ENCODE peak calls at places on chromosome 12, in eight cellular contexts. One of them, this sample, is unnamed.
A peak's percentile ranks its signal among the peaks of the same experiment; 100 is the strongest.

GRCh38 chr12:92977326-92977725 is 48.2 kb upstream of the EEA1 start:
- DNase-seq in right lobe of liver: no peak
- DNase-seq in stomach: no peak
- DNase-seq in IMR-90: no peak
- DNase-seq in transverse colon: no peak
- DNase-seq in sigmoid colon: no peak
- DNase-seq in HCT116: no peak
- DNase-seq in heart left ventricle: no peak
- DNase-seq in this sample: no peak

GRCh38 chr12:46357438-46358324 is 14.9 kb downstream of the SLC38A2 start:
- DNase-seq in right lobe of liver: no peak
- DNase-seq in stomach: no peak
- DNase-seq in IMR-90: peak; percentile 93
- DNase-seq in transverse colon: no peak
- DNase-seq in sigmoid colon: no peak
- DNase-seq in HCT116: peak; percentile 84
- DNase-seq in heart left ventricle: no peak
- DNase-seq in this sample: no peak

GRCh38 chr12:109967383-109968031 is 28.7 kb downstream of the GIT2 start:
- DNase-seq in right lobe of liver: peak; percentile 48
- DNase-seq in stomach: no peak
- DNase-seq in IMR-90: no peak
- DNase-seq in transverse colon: no peak
- DNase-seq in sigmoid colon: no peak
- DNase-seq in HCT116: no peak
- DNase-seq in heart left ventricle: no peak
- DNase-seq in this sample: no peak

GRCh38 chr12:80038062-80038560 is 61.2 kb upstream of the OTOGL start:
- DNase-seq in right lobe of liver: no peak
- DNase-seq in stomach: no peak
- DNase-seq in IMR-90: peak; percentile 16
- DNase-seq in transverse colon: no peak
- DNase-seq in sigmoid colon: no peak
- DNase-seq in HCT116: no peak
- DNase-seq in heart left ventricle: no peak
- DNase-seq in this sample: no peak

GRCh38 chr12:119748512-119748911 is 80.6 kb downstream of the PRKAB1 start:
- DNase-seq in right lobe of liver: no peak
- DNase-seq in stomach: no peak
- DNase-seq in IMR-90: no peak
- DNase-seq in transverse colon: no peak
- DNase-seq in sigmoid colon: no peak
- DNase-seq in HCT116: no peak
- DNase-seq in heart left ventricle: no peak
- DNase-seq in this sample: no peak

GRCh38 chr12:52676163-52676562 is 4.0 kb downstream of the KRT1 start:
- DNase-seq in right lobe of liver: no peak
- DNase-seq in stomach: no peak
- DNase-seq in IMR-90: no peak
- DNase-seq in transverse colon: no peak
- DNase-seq in sigmoid colon: no peak
- DNase-seq in HCT116: no peak
- DNase-seq in heart left ventricle: no peak
- DNase-seq in this sample: no peak

GRCh38 chr12:4849024-4849594 is 60.6 kb upstream of the KCNA1 start:
- DNase-seq in right lobe of liver: no peak
- DNase-seq in stomach: no peak
- DNase-seq in IMR-90: peak; percentile 48
- DNase-seq in transverse colon: no peak
- DNase-seq in sigmoid colon: no peak
- DNase-seq in HCT116: no peak
- DNase-seq in heart left ventricle: no peak
- DNase-seq in this sample: peak; percentile 21

GRCh38 chr12:99916555-99916954 is 68.2 kb downstream of the ANKS1B start:
- DNase-seq in right lobe of liver: no peak
- DNase-seq in stomach: no peak
- DNase-seq in IMR-90: no peak
- DNase-seq in transverse colon: no peak
- DNase-seq in sigmoid colon: no peak
- DNase-seq in HCT116: no peak
- DNase-seq in heart left ventricle: no peak
- DNase-seq in this sample: no peak

GRCh38 chr12:109995703-109996482 is at the start of gene GIT2:
- DNase-seq in right lobe of liver: peak; percentile 94
- DNase-seq in stomach: peak; percentile 95
- DNase-seq in IMR-90: peak; percentile 90
- DNase-seq in transverse colon: peak; percentile 95
- DNase-seq in sigmoid colon: peak; percentile 97
- DNase-seq in HCT116: peak; percentile 85
- DNase-seq in heart left ventricle: peak; percentile 98
- DNase-seq in this sample: peak; percentile 95

GRCh38 chr12:81257952-81258551 is 180.2 kb downstream of the ACSS3 start:
- DNase-seq in right lobe of liver: no peak
- DNase-seq in stomach: no peak
- DNase-seq in IMR-90: peak; percentile 47
- DNase-seq in transverse colon: no peak
- DNase-seq in sigmoid colon: no peak
- DNase-seq in HCT116: peak; percentile 28
- DNase-seq in heart left ventricle: no peak
- DNase-seq in this sample: no peak

GRCh38 chr12:68175566-68176033 is 16.1 kb upstream of the IFNG start:
- DNase-seq in right lobe of liver: no peak
- DNase-seq in stomach: no peak
- DNase-seq in IMR-90: no peak
- DNase-seq in transverse colon: peak; percentile 7
- DNase-seq in sigmoid colon: no peak
- DNase-seq in HCT116: no peak
- DNase-seq in heart left ventricle: no peak
- DNase-seq in this sample: no peak

GRCh38 chr12:53989227-53990113 is 4.5 kb downstream of the HOXC10 start:
- DNase-seq in right lobe of liver: no peak
- DNase-seq in stomach: no peak
- DNase-seq in IMR-90: peak; percentile 45
- DNase-seq in transverse colon: no peak
- DNase-seq in sigmoid colon: no peak
- DNase-seq in HCT116: no peak
- DNase-seq in heart left ventricle: peak; percentile 24
- DNase-seq in this sample: no peak

GRCh38 chr12:59030415-59030814 is 110.1 kb upstream of the LRIG3 start:
- DNase-seq in right lobe of liver: no peak
- DNase-seq in stomach: peak; percentile 83
- DNase-seq in IMR-90: no peak
- DNase-seq in transverse colon: peak; percentile 70
- DNase-seq in sigmoid colon: no peak
- DNase-seq in HCT116: no peak
- DNase-seq in heart left ventricle: no peak
- DNase-seq in this sample: no peak

GRCh38 chr12:6745751-6746525 is 7.0 kb downstream of the MLF2 start:
- DNase-seq in right lobe of liver: no peak
- DNase-seq in stomach: no peak
- DNase-seq in IMR-90: no peak
- DNase-seq in transverse colon: no peak
- DNase-seq in sigmoid colon: no peak
- DNase-seq in HCT116: no peak
- DNase-seq in heart left ventricle: peak; percentile 31
- DNase-seq in this sample: no peak

GRCh38 chr12:46342562-46343033 is 30.0 kb downstream of the SLC38A2 start:
- DNase-seq in right lobe of liver: no peak
- DNase-seq in stomach: peak; percentile 67
- DNase-seq in IMR-90: peak; percentile 63
- DNase-seq in transverse colon: peak; percentile 15
- DNase-seq in sigmoid colon: no peak
- DNase-seq in HCT116: peak; percentile 56
- DNase-seq in heart left ventricle: no peak
- DNase-seq in this sample: peak; percentile 29

GRCh38 chr12:27822076-27822712 is 42.2 kb upstream of the MANSC4 start:
- DNase-seq in right lobe of liver: no peak
- DNase-seq in stomach: no peak
- DNase-seq in IMR-90: peak; percentile 97
- DNase-seq in transverse colon: no peak
- DNase-seq in sigmoid colon: no peak
- DNase-seq in HCT116: peak; percentile 22
- DNase-seq in heart left ventricle: no peak
- DNase-seq in this sample: no peak

GRCh38 chr12:116915326-116915725 is 4.6 kb downstream of the FBXW8 start:
- DNase-seq in right lobe of liver: no peak
- DNase-seq in stomach: no peak
- DNase-seq in IMR-90: no peak
- DNase-seq in transverse colon: no peak
- DNase-seq in sigmoid colon: no peak
- DNase-seq in HCT116: no peak
- DNase-seq in heart left ventricle: no peak
- DNase-seq in this sample: no peak

GRCh38 chr12:116906285-116906684 is 4.5 kb upstream of the FBXW8 start:
- DNase-seq in right lobe of liver: no peak
- DNase-seq in stomach: no peak
- DNase-seq in IMR-90: no peak
- DNase-seq in transverse colon: no peak
- DNase-seq in sigmoid colon: no peak
- DNase-seq in HCT116: no peak
- DNase-seq in heart left ventricle: no peak
- DNase-seq in this sample: no peak

GRCh38 chr12:116916122-116916521 is 5.4 kb downstream of the FBXW8 start:
- DNase-seq in right lobe of liver: no peak
- DNase-seq in stomach: no peak
- DNase-seq in IMR-90: peak; percentile 60
- DNase-seq in transverse colon: no peak
- DNase-seq in sigmoid colon: no peak
- DNase-seq in HCT116: peak; percentile 64
- DNase-seq in heart left ventricle: no peak
- DNase-seq in this sample: no peak

GRCh38 chr12:116910280-116910644 is 488 bp upstream of the FBXW8 start:
- DNase-seq in right lobe of liver: no peak
- DNase-seq in stomach: no peak
- DNase-seq in IMR-90: no peak
- DNase-seq in transverse colon: no peak
- DNase-seq in sigmoid colon: no peak
- DNase-seq in HCT116: no peak
- DNase-seq in heart left ventricle: no peak
- DNase-seq in this sample: no peak

GRCh38 chr12:116910645-116911449 is at the start of gene FBXW8:
- DNase-seq in right lobe of liver: peak; percentile 71
- DNase-seq in stomach: peak; percentile 71
- DNase-seq in IMR-90: peak; percentile 66
- DNase-seq in transverse colon: peak; percentile 73
- DNase-seq in sigmoid colon: peak; percentile 77
- DNase-seq in HCT116: peak; percentile 48
- DNase-seq in heart left ventricle: peak; percentile 80
- DNase-seq in this sample: peak; percentile 74
- TF ChIP-seq POLR2A in right lobe of liver: peak; percentile 39
- TF ChIP-seq POLR2A in stomach: no peak
- TF ChIP-seq POLR2A in IMR-90: peak; percentile 84
- TF ChIP-seq POLR2A in transverse colon: no peak
- TF ChIP-seq POLR2A in sigmoid colon: no peak
- TF ChIP-seq POLR2A in HCT116: peak; percentile 56
- TF ChIP-seq POLR2A in heart left ventricle: no peak
- TF ChIP-seq POLR2A in this sample: no peak

GRCh38 chr12:77968571-77968970 is 137.9 kb downstream of the NAV3 start:
- DNase-seq in right lobe of liver: no peak
- DNase-seq in stomach: no peak
- DNase-seq in IMR-90: no peak
- DNase-seq in transverse colon: no peak
- DNase-seq in sigmoid colon: no peak
- DNase-seq in HCT116: no peak
- DNase-seq in heart left ventricle: no peak
- DNase-seq in this sample: no peak
- TF ChIP-seq CTCF in right lobe of liver: no peak
- TF ChIP-seq CTCF in stomach: no peak
- TF ChIP-seq CTCF in IMR-90: no peak
- TF ChIP-seq CTCF in transverse colon: no peak
- TF ChIP-seq CTCF in sigmoid colon: no peak
- TF ChIP-seq CTCF in HCT116: no peak
- TF ChIP-seq CTCF in heart left ventricle: no peak
- TF ChIP-seq CTCF in this sample: no peak

DNA sequence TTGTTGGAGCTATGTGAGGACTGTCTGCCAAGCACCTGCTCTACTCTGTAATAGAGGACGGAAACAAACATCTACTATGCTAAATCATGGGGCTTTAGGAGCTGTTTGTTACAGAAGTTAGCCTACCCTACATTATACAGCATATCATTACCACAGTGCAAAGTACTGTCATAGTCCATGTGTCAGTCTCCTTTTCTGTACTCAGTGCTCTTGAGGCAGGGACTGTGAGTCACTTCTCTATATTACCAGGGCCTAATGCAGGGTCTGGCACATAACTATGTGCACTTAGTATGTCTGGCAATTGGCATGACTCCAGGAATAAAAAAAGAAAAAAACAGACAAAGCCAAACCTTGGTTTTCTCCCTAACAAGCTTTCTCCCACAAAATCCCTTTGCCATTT is 95.0 kb downstream of the RPAP3 start:
- DNase-seq in right lobe of liver: no peak
- DNase-seq in stomach: no peak
- DNase-seq in IMR-90: no peak
- DNase-seq in transverse colon: no peak
- DNase-seq in sigmoid colon: no peak
- DNase-seq in HCT116: no peak
- DNase-seq in heart left ventricle: no peak
- DNase-seq in this sample: no peak
- H3K9me3 ChIP-seq in right lobe of liver: no peaks in the 10 kb centered on the region
- H3K9me3 ChIP-seq in stomach: peaks cover 36% of the 10 kb centered on the region
- H3K9me3 ChIP-seq in IMR-90: peaks cover 8% of the 10 kb centered on the region
- H3K9me3 ChIP-seq in transverse colon: no peaks in the 10 kb centered on the region
- H3K9me3 ChIP-seq in sigmoid colon: peaks cover 3% of the 10 kb centered on the region
- H3K9me3 ChIP-seq in HCT116: peaks cover 16% of the 10 kb centered on the region
- H3K9me3 ChIP-seq in heart left ventricle: peaks cover 4% of the 10 kb centered on the region
- H3K9me3 ChIP-seq in this sample: peaks cover 4% of the 10 kb centered on the region

GRCh38 chr12:124862768-124863408 is 776 bp downstream of the SCARB1 start:
- DNase-seq in right lobe of liver: peak; percentile 46
- DNase-seq in stomach: no peak
- DNase-seq in IMR-90: no peak
- DNase-seq in transverse colon: peak; percentile 37
- DNase-seq in sigmoid colon: no peak
- DNase-seq in HCT116: no peak
- DNase-seq in heart left ventricle: no peak
- DNase-seq in this sample: peak; percentile 43
- TF ChIP-seq POLR2A in right lobe of liver: no peak
- TF ChIP-seq POLR2A in stomach: no peak
- TF ChIP-seq POLR2A in IMR-90: no peak
- TF ChIP-seq POLR2A in transverse colon: no peak
- TF ChIP-seq POLR2A in sigmoid colon: no peak
- TF ChIP-seq POLR2A in HCT116: no peak
- TF ChIP-seq POLR2A in heart left ventricle: no peak
- TF ChIP-seq POLR2A in this sample: peak; percentile 15

GRCh38 chr12:102917026-102917787 is at the start of gene PAH:
- DNase-seq in right lobe of liver: peak; percentile 92
- DNase-seq in stomach: peak; percentile 26
- DNase-seq in IMR-90: no peak
- DNase-seq in transverse colon: peak; percentile 35
- DNase-seq in sigmoid colon: no peak
- DNase-seq in HCT116: no peak
- DNase-seq in heart left ventricle: no peak
- DNase-seq in this sample: no peak
- TF ChIP-seq CTCF in right lobe of liver: no peak
- TF ChIP-seq CTCF in stomach: no peak
- TF ChIP-seq CTCF in IMR-90: no peak
- TF ChIP-seq CTCF in transverse colon: no peak
- TF ChIP-seq CTCF in sigmoid colon: no peak
- TF ChIP-seq CTCF in HCT116: peak; percentile 6
- TF ChIP-seq CTCF in heart left ventricle: no peak
- TF ChIP-seq CTCF in this sample: no peak

GRCh38 chr12:37733856-37734255 is 582.7 kb upstream of the ALG10B start:
- DNase-seq in right lobe of liver: no peak
- DNase-seq in stomach: no peak
- DNase-seq in IMR-90: no peak
- DNase-seq in transverse colon: no peak
- DNase-seq in sigmoid colon: no peak
- DNase-seq in HCT116: no peak
- DNase-seq in heart left ventricle: no peak
- DNase-seq in this sample: no peak
- H3K9me3 ChIP-seq in right lobe of liver: no peaks in the 10 kb centered on the region
- H3K9me3 ChIP-seq in stomach: peaks cover 50% of the 10 kb centered on the region
- H3K9me3 ChIP-seq in IMR-90: peaks cover 2% of the 10 kb centered on the region
- H3K9me3 ChIP-seq in transverse colon: peaks cover 9% of the 10 kb centered on the region
- H3K9me3 ChIP-seq in sigmoid colon: no peaks in the 10 kb centered on the region
- H3K9me3 ChIP-seq in HCT116: no peaks in the 10 kb centered on the region
- H3K9me3 ChIP-seq in heart left ventricle: peaks cover 50% of the 10 kb centered on the region
- H3K9me3 ChIP-seq in this sample: no peaks in the 10 kb centered on the region

This sample was measured in adrenal gland.